ENCODE peak calls at places on chromosomes 2 and 18, in nine cellular contexts. X is caudate nucleus, K is mucosa of gallbladder, Z is activated B cell treated with CpG ODN at 0.5 μM for 24 hours, F is heart right ventricle, A is tibial artery, M is NCI-H82, O is osteocyte, C is T47D. U is an unnamed sample.

GRCh38 chr2:217314021-217314460 is 454.2 kb upstream of the TNP1 start:
- DNase-seq in A (no peak), O (no peak), Z (no peak), K (no peak), X (no peak), F (no peak), C (peak; percentile 92), M (no peak), U (no peak)

GRCh38 chr2:163667064-163667887 is 68.5 kb downstream of the FIGN start:
- DNase-seq in O (no peak), X (no peak), K (peak; percentile 33), C (peak; percentile 6), F (peak; percentile 45), Z (no peak), M (no peak), A (no peak), U (no peak)

GRCh38 chr2:157056200-157056676 is 201.3 kb upstream of the GALNT5 start:
- DNase-seq in A (no peak), C (no peak), O (no peak), X (no peak), F (no peak), Z (no peak), K (no peak), M (no peak), U (no peak)

GRCh38 chr2:158688722-158689121 is 106.4 kb upstream of the DAPL1 start:
- DNase-seq in C (no peak), K (no peak), F (no peak), A (no peak), O (no peak), X (no peak), M (no peak), Z (no peak), U (no peak)

GRCh38 chr18:12038661-12039417 is 54.8 kb upstream of the ANKRD62 start:
- DNase-seq in X (no peak), M (peak; percentile 76), K (peak; percentile 82), A (peak; percentile 79), O (peak; percentile 94), Z (peak; percentile 76), F (peak; percentile 82), C (peak; percentile 73), U (peak; percentile 86)

GRCh38 chr2:26976242-26976641 is 5.8 kb downstream of the MAPRE3 start:
- DNase-seq in C (no peak), M (no peak), A (no peak), O (no peak), Z (no peak), X (no peak), F (no peak), K (no peak), U (no peak)

GRCh38 chr2:78887436-78887835 is 138.1 kb upstream of the REG3G start:
- DNase-seq in K (no peak), F (no peak), A (no peak), Z (no peak), X (no peak), O (no peak), C (no peak), M (no peak), U (no peak)

GRCh38 chr18:48543228-48543627 is 4.4 kb downstream of the CTIF start:
- DNase-seq in O (no peak), Z (no peak), K (no peak), C (no peak), M (no peak), F (no peak), A (no peak), X (no peak), U (no peak)

GRCh38 chr2:31227110-31227509 is 6.8 kb upstream of the EHD3 start:
- DNase-seq in F (no peak), X (no peak), Z (no peak), C (no peak), M (no peak), A (no peak), O (peak; percentile 11), K (no peak), U (no peak)

GRCh38 chr2:45816273-45816672 is 164.8 kb downstream of the PRKCE start:
- DNase-seq in Z (no peak), F (no peak), X (no peak), A (peak; percentile 47), O (no peak), K (no peak), M (no peak), C (peak; percentile 56), U (no peak)

GRCh38 chr2:38498039-38498438 is 104.7 kb downstream of the HNRNPLL start:
- DNase-seq in O (no peak), Z (peak; percentile 21), K (no peak), F (peak; percentile 72), C (no peak), M (peak; percentile 84), X (no peak), A (no peak), U (peak; percentile 42)

GRCh38 chr2:234032301-234032856 is 18.1 kb upstream of the SPP2 start:
- DNase-seq in X (no peak), Z (no peak), O (no peak), C (no peak), F (no peak), K (peak; percentile 20), M (no peak), A (no peak), U (no peak)

GRCh38 chr18:78230911-78231310 is 748.7 kb upstream of the SALL3 start:
- DNase-seq in C (no peak), A (no peak), O (no peak), F (no peak), M (no peak), K (no peak), Z (no peak), X (no peak), U (no peak)

GRCh38 chr2:84856785-84857184 is 24.1 kb downstream of the TRABD2A start:
- DNase-seq in M (no peak), C (no peak), X (no peak), A (no peak), K (no peak), Z (no peak), F (no peak), O (no peak), U (no peak)

GRCh38 chr2:174771631-174772491 is 7.6 kb upstream of the CHRNA1 start:
- DNase-seq in Z (no peak), F (peak; percentile 83), O (peak; percentile 92), A (peak; percentile 69), M (peak; percentile 94), K (peak; percentile 79), X (peak; percentile 46), C (peak; percentile 71), U (peak; percentile 77)

GRCh38 chr18:54958711-54959625 is at the start of gene CCDC68:
- DNase-seq in M (peak; percentile 31), O (no peak), X (no peak), A (no peak), K (peak; percentile 70), C (no peak), Z (no peak), F (peak; percentile 45), U (peak; percentile 52)

GRCh38 chr2:70527447-70528080 is 26.1 kb downstream of the TGFA start:
- DNase-seq in M (no peak), K (no peak), O (no peak), Z (no peak), X (no peak), A (no peak), F (no peak), C (no peak), U (no peak)

GRCh38 chr2:41222593-41222992 is 770.7 kb upstream of the SLC8A1 start:
- DNase-seq in C (no peak), M (peak; percentile 61), O (no peak), Z (no peak), A (no peak), X (no peak), K (no peak), F (no peak), U (no peak)

GRCh38 chr2:204024503-204024902 is 87.9 kb downstream of the ICOS start:
- DNase-seq in A (peak; percentile 27), Z (no peak), F (no peak), O (no peak), X (no peak), C (peak; percentile 75), K (no peak), M (peak; percentile 58), U (no peak)

GRCh38 chr2:171523339-171523931 is 1.2 kb downstream of the CYBRD1 start:
- DNase-seq in O (peak; percentile 91), X (peak; percentile 55), C (peak; percentile 89), M (peak; percentile 70), K (peak; percentile 68), F (peak; percentile 77), Z (peak; percentile 17), A (peak; percentile 94), U (peak; percentile 79)

GRCh38 chr2:200422071-200422470 is 87.8 kb downstream of the KCTD18 start:
- DNase-seq in M (no peak), C (no peak), Z (no peak), O (no peak), X (no peak), F (no peak), K (no peak), A (no peak), U (no peak)

GRCh38 chr2:191280304-191280703 is 35.1 kb downstream of the MYO1B start:
- DNase-seq in C (no peak), F (no peak), M (no peak), K (no peak), A (no peak), Z (no peak), X (no peak), O (no peak), U (no peak)

GRCh38 chr2:42590176-42590575 is 21.7 kb downstream of the MTA3 start:
- DNase-seq in M (no peak), A (no peak), Z (no peak), C (no peak), K (no peak), X (no peak), F (no peak), O (no peak), U (no peak)

GRCh38 chr18:48161201-48161910 is 230.9 kb upstream of the SMAD2 start:
- DNase-seq in K (peak; percentile 91), X (peak; percentile 35), A (peak; percentile 80), F (peak; percentile 86), C (peak; percentile 66), O (peak; percentile 95), Z (peak; percentile 41), M (peak; percentile 76), U (peak; percentile 84)

GRCh38 chr18:32884543-32884942 is 111.7 kb upstream of the KLHL14 start:
- DNase-seq in A (no peak), K (no peak), X (no peak), O (no peak), Z (peak; percentile 51), F (no peak), M (no peak), C (no peak), U (no peak)

GRCh38 chr2:8357738-8358137 is 324.1 kb upstream of the ID2 start:
- DNase-seq in X (no peak), A (no peak), C (no peak), F (no peak), M (no peak), O (no peak), Z (no peak), K (no peak), U (no peak)

GRCh38 chr2:20147351-20147750 is 77.6 kb downstream of the SDC1 start:
- DNase-seq in K (no peak), X (no peak), A (no peak), M (no peak), C (no peak), F (no peak), Z (no peak), O (no peak), U (no peak)

GRCh38 chr2:231138699-231139098 is 13.9 kb upstream of the HTR2B start:
- DNase-seq in F (no peak), O (no peak), X (no peak), K (no peak), M (no peak), A (no peak), Z (no peak), C (no peak), U (no peak)

GRCh38 chr2:55824554-55825096 is 99.0 kb downstream of the EFEMP1 start:
- DNase-seq in Z (no peak), F (no peak), K (no peak), A (no peak), X (no peak), M (no peak), O (no peak), C (no peak), U (no peak)

GRCh38 chr2:122929347-122929746 is 1095.7 kb upstream of the CNTNAP5 start:
- DNase-seq in O (no peak), A (no peak), C (no peak), Z (no peak), F (no peak), K (no peak), X (no peak), M (no peak), U (no peak)

GRCh38 chr2:105438104-105438929 is 39.5 kb upstream of the FHL2 start:
- DNase-seq in F (peak; percentile 83), C (no peak), M (peak; percentile 83), A (no peak), K (peak; percentile 42), O (peak; percentile 78), X (no peak), Z (no peak), U (peak; percentile 80)